ENCODE peak calls at places on chromosomes 3 and 15, in six cellular contexts. G is gastrocnemius medialis, V is stomach, X is heart left ventricle, E is A549, H is esophagus squamous epithelium. P is an unnamed sample.

GRCh38 chr3:172256101-172256687 is 192.1 kb downstream of the GHSR start:
- DNase-seq in G (peak), V (no peak), X (peak), E (no peak), H (no peak), P (peak)

GRCh38 chr3:13545952-13546454 is 2.9 kb upstream of the FBLN2 start:
- DNase-seq in G (no peak), V (no peak), X (no peak), E (no peak), H (no peak), P (no peak)

GRCh38 chr15:33357845-33358244 is 47.1 kb downstream of the RYR3 start:
- DNase-seq in G (no peak), V (no peak), X (no peak), E (no peak), H (no peak), P (no peak)

GRCh38 chr3:17431004-17431403 is 311.4 kb downstream of the TBC1D5 start:
- DNase-seq in G (no peak), V (no peak), X (no peak), E (peak), H (no peak), P (no peak)

GRCh38 chr3:119349353-119349752 is 55.2 kb downstream of the ARHGAP31 start:
- DNase-seq in G (no peak), V (no peak), X (no peak), E (no peak), H (no peak), P (no peak)

GRCh38 chr3:17300441-17300840 is 415.7 kb downstream of the PLCL2 start:
- DNase-seq in G (no peak), V (no peak), X (no peak), E (no peak), H (no peak), P (no peak)

GRCh38 chr15:82139823-82140268 is 94.0 kb upstream of the MEX3B start:
- DNase-seq in G (no peak), V (no peak), X (no peak), E (peak), H (no peak), P (no peak)

GRCh38 chr3:37935290-37935668 is 55.3 kb upstream of the VILL start:
- DNase-seq in G (no peak), V (no peak), X (no peak), E (peak), H (no peak), P (no peak)

GRCh38 chr3:81554348-81554747 is 207.1 kb downstream of the GBE1 start:
- DNase-seq in G (no peak), V (no peak), X (no peak), E (no peak), H (no peak), P (no peak)

GRCh38 chr3:168034152-168034928 is 61.4 kb downstream of the GOLIM4 start:
- DNase-seq in G (peak), V (no peak), X (peak), E (no peak), H (no peak), P (no peak)

GRCh38 chr3:37824954-37825328 is 36.7 kb upstream of the CTDSPL start:
- DNase-seq in G (no peak), V (no peak), X (no peak), E (no peak), H (no peak), P (no peak)

GRCh38 chr3:158528306-158528705 is 42.7 kb upstream of the MLF1 start:
- DNase-seq in G (no peak), V (no peak), X (peak), E (no peak), H (no peak), P (no peak)

GRCh38 chr3:77038468-77038927 is 1.4 kb upstream of the ROBO2 start:
- DNase-seq in G (peak), V (peak), X (peak), E (peak), H (no peak), P (peak)

DNA sequence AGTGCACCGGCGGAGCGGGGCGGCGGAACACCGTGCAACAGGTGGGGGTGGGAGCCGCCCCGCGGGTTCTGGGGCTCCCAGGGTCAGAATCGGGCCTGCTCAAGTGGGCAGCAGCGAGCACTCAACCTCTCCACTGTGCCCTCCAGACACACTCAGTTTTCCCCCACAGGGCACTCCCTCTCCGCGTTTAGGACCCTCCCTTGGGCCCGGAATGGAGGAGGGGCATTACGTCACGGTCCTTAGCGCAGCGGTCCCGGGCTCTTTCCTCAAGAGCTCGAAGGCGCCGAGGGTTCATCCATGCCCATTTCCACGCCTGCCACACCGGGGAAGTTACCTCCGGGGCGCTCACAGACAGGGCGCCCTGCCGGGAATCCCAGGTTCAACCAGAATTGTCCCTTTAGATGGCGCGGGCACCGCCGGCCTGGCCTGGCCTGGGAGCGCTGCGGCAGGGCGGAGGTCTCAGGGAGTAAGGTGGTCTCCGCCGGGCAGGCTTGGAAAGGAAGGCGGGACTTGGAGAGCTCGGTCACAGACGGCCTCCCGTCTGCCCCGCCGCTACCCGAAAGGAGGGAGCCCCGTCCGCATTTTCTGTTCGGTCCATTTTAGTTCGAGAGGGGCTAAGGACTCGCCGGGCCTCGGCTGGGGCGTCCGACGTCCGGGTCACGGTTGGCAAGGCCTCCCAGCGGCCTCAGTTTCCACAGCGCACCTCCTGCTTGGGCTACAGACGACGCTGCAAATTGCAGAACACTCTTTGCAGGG is 5.1 kb downstream of the RNU6-1 start:
- DNase-seq in G (no peak), V (no peak), X (no peak), E (no peak), H (no peak), P (no peak)
- H3K4me3 ChIP-seq in G (peak), V (peak), X (peak), E (peak), H (peak), P (peak)

GRCh38 chr3:42182555-42182954 is 83.4 kb downstream of the CCK start:
- DNase-seq in G (no peak), V (no peak), X (no peak), E (no peak), H (no peak), P (no peak)
- TF ChIP-seq POLR2A in G (no peak), V (no peak), X (no peak), E (no peak), H (no peak), P (no peak)

GRCh38 chr3:61806810-61807209 is 245.4 kb downstream of the PTPRG start:
- DNase-seq in G (no peak), V (no peak), X (no peak), E (no peak), H (no peak), P (no peak)
- H3K4me3 ChIP-seq in G (no peak), V (no peak), X (no peak), E (no peak), H (no peak), P (no peak)

GRCh38 chr15:90560229-90560771 is 30.6 kb downstream of the CRTC3 start:
- DNase-seq in G (peak), V (no peak), X (peak), E (peak), H (no peak), P (peak)

GRCh38 chr15:90559119-90559518 is 29.4 kb downstream of the CRTC3 start:
- DNase-seq in G (no peak), V (no peak), X (no peak), E (no peak), H (no peak), P (no peak)

GRCh38 chr15:90558182-90558581 is 28.5 kb downstream of the CRTC3 start:
- DNase-seq in G (no peak), V (no peak), X (peak), E (no peak), H (no peak), P (peak)

GRCh38 chr15:90557147-90557546 is 27.4 kb downstream of the CRTC3 start:
- DNase-seq in G (no peak), V (no peak), X (no peak), E (no peak), H (no peak), P (no peak)

DNA sequence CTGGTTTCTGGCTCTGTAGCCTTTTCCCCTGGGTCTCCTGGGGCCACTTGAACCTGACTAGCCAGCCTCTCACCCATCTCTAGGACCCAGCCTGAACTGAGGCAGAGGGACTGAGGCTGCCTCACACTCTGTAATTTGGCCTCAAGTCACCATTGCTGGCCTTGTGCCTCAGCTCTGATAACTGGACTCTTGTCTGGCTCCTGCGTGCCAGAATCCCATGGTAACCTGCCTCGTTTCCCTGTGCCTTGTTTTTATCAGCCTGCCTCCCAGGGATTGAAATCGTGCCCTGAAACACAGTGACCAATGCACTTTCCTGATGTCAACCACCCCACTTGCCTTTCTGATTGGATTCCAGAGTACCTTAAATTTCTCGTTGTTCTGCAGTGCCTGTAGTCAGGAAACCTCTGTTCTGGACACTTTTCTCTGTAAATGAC is 27.9 kb downstream of the CRTC3 start:
- DNase-seq in G (peak), V (peak), X (peak), E (no peak), H (no peak), P (peak)
- TF ChIP-seq POLR2A in G (no peak), V (no peak), X (no peak), E (no peak), H (no peak), P (no peak)

GRCh38 chr15:66715736-66716667 is 14.0 kb downstream of the SMAD6 start:
- DNase-seq in G (no peak), V (no peak), X (no peak), E (no peak), H (no peak), P (no peak)

GRCh38 chr15:66716668-66717025 is 14.6 kb downstream of the SMAD6 start:
- DNase-seq in G (no peak), V (no peak), X (no peak), E (no peak), H (no peak), P (no peak)

GRCh38 chr15:66713843-66714508 is 11.9 kb downstream of the SMAD6 start:
- DNase-seq in G (no peak), V (no peak), X (no peak), E (no peak), H (no peak), P (no peak)

GRCh38 chr15:66715181-66715624 is 13.2 kb downstream of the SMAD6 start:
- DNase-seq in G (no peak), V (no peak), X (no peak), E (no peak), H (no peak), P (no peak)

GRCh38 chr15:66714543-66714981 is 12.5 kb downstream of the SMAD6 start:
- DNase-seq in G (no peak), V (no peak), X (no peak), E (no peak), H (no peak), P (no peak)
- H3K4me3 ChIP-seq in G (no peak), V (no peak), X (no peak), E (no peak), H (no peak), P (no peak)

DNA sequence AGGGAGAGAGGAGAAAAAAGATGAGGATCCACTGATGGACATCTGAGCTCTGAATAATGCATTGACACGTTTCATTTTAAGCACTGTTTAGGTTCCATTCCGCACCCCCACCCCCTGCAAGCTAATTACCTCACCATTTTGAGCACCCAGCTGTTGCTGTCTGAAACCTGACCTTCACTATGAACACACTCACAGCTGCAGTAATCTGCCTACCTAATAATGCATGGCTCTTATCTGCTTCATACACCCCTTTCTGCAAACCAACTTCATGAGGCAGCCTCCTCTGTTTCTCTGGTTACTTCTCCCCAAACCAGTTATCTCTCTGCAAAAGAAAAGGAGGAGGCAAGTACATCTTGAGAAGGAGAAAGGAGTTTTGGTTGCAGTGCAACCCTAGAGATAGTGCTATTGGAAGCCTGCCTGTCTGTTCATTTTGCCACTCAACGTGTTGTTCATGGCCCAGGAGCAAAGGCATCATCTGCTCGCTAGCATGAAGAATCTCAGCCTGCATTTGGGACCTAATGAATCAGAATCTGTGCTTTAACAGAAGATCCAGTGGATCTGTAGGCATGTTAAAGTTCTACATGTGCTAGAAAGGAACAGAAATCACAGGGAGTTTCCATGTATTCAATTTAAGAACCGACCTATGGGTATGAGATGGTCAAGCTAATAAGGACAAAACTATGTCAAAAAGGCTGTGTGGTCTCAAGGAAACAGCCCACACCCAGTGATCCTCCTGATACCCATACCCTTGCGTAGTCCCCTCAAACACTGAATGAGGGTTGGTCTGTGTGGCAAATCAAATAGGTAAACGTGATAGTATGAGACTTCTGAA is 87.2 kb downstream of the MB21D2 start:
- DNase-seq in G (no peak), V (no peak), X (no peak), E (no peak), H (no peak), P (no peak)
- TF ChIP-seq POLR2A in G (no peak), V (no peak), X (no peak), E (no peak), H (no peak), P (no peak)

DNA sequence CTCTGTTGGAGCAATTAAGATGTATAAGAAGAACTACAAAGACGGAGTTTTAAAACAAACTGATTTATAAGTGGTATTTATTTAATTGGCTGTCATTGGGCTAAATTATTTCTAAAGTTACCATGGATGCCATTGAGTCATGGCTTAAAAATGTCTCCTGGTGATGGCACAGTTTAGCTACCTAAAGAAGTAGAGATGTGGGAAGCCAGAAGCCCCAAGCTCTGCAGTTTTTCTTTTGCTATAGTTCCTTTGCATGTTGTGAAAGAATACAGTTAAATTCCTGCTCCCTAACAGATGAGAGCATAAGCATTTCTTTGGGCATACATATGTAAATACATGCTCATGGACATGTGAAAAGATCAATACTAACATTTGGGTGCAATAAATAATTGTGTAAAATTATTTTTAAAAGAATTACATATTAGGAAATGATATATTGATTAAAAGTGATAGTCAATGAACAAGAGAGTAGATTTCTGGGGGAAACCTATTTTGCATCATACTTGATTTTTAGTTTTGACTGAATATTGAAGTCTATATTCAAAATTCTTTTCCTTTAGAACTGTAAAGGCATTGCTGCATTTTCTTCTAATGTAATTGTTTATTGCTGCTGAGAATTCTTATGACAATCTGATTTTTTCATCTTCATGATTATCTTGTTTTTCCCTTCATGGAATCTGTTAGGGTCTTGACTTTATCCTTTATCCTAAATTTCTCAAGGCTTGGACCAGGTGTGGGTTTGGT is 2.1 kb downstream of the OPA1 start:
- DNase-seq in G (no peak), V (no peak), X (no peak), E (no peak), H (no peak), P (no peak)
- H3K4me3 ChIP-seq in G (peak), V (peak), X (peak), E (peak), H (no peak), P (no peak)

GRCh38 chr3:127761101-127761802 is 61.1 kb downstream of the MGLL start:
- DNase-seq in G (no peak), V (no peak), X (no peak), E (no peak), H (no peak), P (no peak)
- TF ChIP-seq POLR2A in G (no peak), V (no peak), X (no peak), E (no peak), H (no peak), P (no peak)

GRCh38 chr3:54547846-54548245 is 380.0 kb downstream of the LRTM1 start:
- DNase-seq in G (no peak), V (no peak), X (no peak), E (no peak), H (no peak), P (no peak)
- H3K4me3 ChIP-seq in G (no peak), V (no peak), X (no peak), E (no peak), H (no peak), P (no peak)